ENCODE peak calls at places on chromosomes 1 and 21, in five cellular contexts. D is NT2/D1, X is H1, F is GM12878, I is HepG2. J is an unnamed sample.

GRCh38 chr1:61141288-61142044 is 59.1 kb downstream of the NFIA start:
- DNase-seq in D (no peak), X (no peak), F (no peak), I (peak), J (no peak)

GRCh38 chr1:214187152-214187900 is 93.6 kb upstream of the SMYD2 start:
- DNase-seq in D (peak), X (no peak), F (no peak), I (no peak), J (peak)

GRCh38 chr1:16175610-16176553 is 20.0 kb upstream of the EPHA2 start:
- DNase-seq in D (no peak), X (no peak), F (no peak), I (no peak), J (peak)

GRCh38 chr1:225907341-225907740 is 16.7 kb downstream of the PYCR2 start:
- DNase-seq in D (no peak), X (no peak), F (no peak), I (no peak), J (no peak)

GRCh38 chr1:225709101-225709500 is 56.2 kb upstream of the ENAH start:
- DNase-seq in D (no peak), X (no peak), F (no peak), I (peak), J (no peak)

GRCh38 chr1:39996396-39997004 is 41.6 kb downstream of the MFSD2A start:
- DNase-seq in D (no peak), X (no peak), F (no peak), I (no peak), J (no peak)

GRCh38 chr1:108612496-108612895 is 48.4 kb downstream of the HENMT1 start:
- DNase-seq in D (no peak), X (no peak), F (no peak), I (no peak), J (no peak)

GRCh38 chr1:236502972-236503639 is 20.7 kb upstream of the LGALS8 start:
- DNase-seq in D (peak), X (peak), F (no peak), I (peak), J (peak)

GRCh38 chr1:2970311-2971145 is 50.7 kb upstream of the ACTRT2 start:
- DNase-seq in D (no peak), X (no peak), F (no peak), I (no peak), J (no peak)

GRCh38 chr1:69492286-69492685 is 75.4 kb upstream of the LRRC7 start:
- DNase-seq in D (no peak), X (no peak), F (no peak), I (no peak), J (no peak)

GRCh38 chr1:155645648-155646047 is 35.6 kb downstream of the MSTO1 start:
- DNase-seq in D (no peak), X (no peak), F (no peak), I (no peak), J (no peak)

GRCh38 chr21:31872452-31873274 is at the start of gene HUNK:
- DNase-seq in D (no peak), X (no peak), F (no peak), I (peak), J (peak)

GRCh38 chr1:89815611-89816010 is 5.2 kb upstream of the LRRC8D start:
- DNase-seq in D (no peak), X (no peak), F (peak), I (no peak), J (no peak)

GRCh38 chr1:228224198-228225164 is 16.6 kb downstream of the OBSCN start:
- DNase-seq in D (no peak), X (no peak), F (no peak), I (no peak), J (no peak)

GRCh38 chr1:52423771-52424170 is 19.4 kb downstream of the PRPF38A start:
- DNase-seq in D (no peak), X (no peak), F (no peak), I (no peak), J (no peak)

GRCh38 chr21:35234725-35235124 is 185.6 kb upstream of the RUNX1 start:
- DNase-seq in D (no peak), X (no peak), F (peak), I (no peak), J (no peak)

GRCh38 chr1:245715970-245716369 is 561.2 kb downstream of the KIF26B start:
- DNase-seq in D (no peak), X (no peak), F (no peak), I (peak), J (no peak)

GRCh38 chr1:168551688-168552087 is 7.9 kb upstream of the XCL2 start:
- DNase-seq in D (no peak), X (no peak), F (no peak), I (peak), J (no peak)

GRCh38 chr21:43335119-43335518 is 91.8 kb downstream of the SIK1 start:
- DNase-seq in D (no peak), X (no peak), F (no peak), I (no peak), J (no peak)

GRCh38 chr1:215104283-215104682 is 21.7 kb downstream of the KCNK2 start:
- DNase-seq in D (no peak), X (no peak), F (no peak), I (no peak), J (no peak)

GRCh38 chr1:107464827-107465226 is 324.0 kb downstream of the NTNG1 start:
- DNase-seq in D (no peak), X (peak), F (no peak), I (no peak), J (peak)

GRCh38 chr21:45831991-45832740 is 149.4 kb upstream of the COL6A1 start:
- DNase-seq in D (no peak), X (no peak), F (no peak), I (no peak), J (no peak)

GRCh38 chr1:239719642-239720258 is 333.4 kb downstream of the CHRM3 start:
- DNase-seq in D (no peak), X (no peak), F (no peak), I (no peak), J (no peak)

GRCh38 chr1:37037675-37038074 is 3.4 kb upstream of the GRIK3 start:
- DNase-seq in D (no peak), X (no peak), F (no peak), I (no peak), J (no peak)

GRCh38 chr1:205259361-205259832 is 31.7 kb downstream of the TMCC2 start:
- DNase-seq in D (no peak), X (no peak), F (no peak), I (no peak), J (no peak)
- TF ChIP-seq SUZ12 in D (no peak), X (no peak), F (no peak), I (no peak), J (no peak)

DNA sequence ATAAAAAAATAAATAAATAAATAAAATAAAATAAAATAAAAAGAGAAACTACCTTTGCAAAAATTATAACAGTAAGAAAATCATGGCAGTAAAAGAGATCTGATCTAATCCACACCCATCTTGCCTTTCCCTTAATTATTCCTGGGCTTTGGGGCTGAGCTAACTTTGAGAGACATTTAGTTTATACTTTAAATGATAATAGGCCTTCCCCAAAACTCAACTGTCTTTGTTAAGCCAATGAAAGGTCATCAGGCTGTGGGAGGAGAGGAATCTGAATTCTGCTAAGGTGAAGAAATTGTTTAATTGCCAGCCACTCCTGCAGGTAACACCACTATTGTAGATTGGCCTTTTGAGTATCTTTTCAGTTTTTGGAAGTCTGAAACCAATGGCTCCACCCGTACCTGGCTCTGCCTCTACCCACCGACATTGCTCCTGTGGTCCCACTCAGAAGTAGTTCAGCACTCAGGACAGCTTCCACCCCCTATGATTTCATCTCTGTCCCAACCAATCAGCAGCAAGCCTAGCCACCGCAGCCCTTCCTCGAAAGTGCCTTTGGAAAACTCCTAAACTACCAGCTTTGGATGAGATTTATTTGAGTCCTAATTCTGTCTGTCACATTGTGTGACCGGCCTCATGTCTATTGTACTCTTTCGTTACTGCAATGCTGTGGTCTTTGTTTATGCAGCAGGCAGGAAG is 23.0 kb upstream of the PNRC2 start:
- DNase-seq in D (peak), X (no peak), F (no peak), I (no peak), J (no peak)
- TF ChIP-seq SUZ12 in D (no peak), X (no peak), F (no peak), I (no peak), J (no peak)

GRCh38 chr1:234958702-234959649 is 169.7 kb downstream of the TOMM20 start:
- DNase-seq in D (no peak), X (no peak), F (no peak), I (no peak), J (no peak)
- TF ChIP-seq SUZ12 in D (no peak), X (no peak), F (no peak), I (no peak), J (no peak)

DNA sequence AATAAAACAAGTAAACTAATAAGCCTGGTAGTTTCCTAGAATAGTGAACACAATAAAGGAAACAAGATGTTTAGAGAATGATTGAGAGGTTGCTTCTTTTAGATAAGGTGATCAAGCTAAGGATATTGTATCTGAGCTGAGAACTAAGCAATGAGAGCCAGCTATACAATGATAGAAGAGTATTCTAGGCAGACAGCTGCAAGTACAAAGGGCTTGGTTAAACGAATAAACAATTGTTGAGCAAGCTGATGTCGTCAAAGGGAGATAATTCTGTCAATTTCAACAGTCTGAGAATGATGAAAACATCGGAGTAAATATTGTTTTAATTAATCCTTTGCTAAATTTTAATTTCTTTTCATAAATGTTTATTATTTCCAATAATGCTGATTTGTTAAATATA is 5.5 kb upstream of the FH start:
- DNase-seq in D (no peak), X (no peak), F (no peak), I (no peak), J (no peak)
- TF ChIP-seq SUZ12 in D (no peak), X (no peak), F (no peak), I (no peak), J (no peak)

GRCh38 chr1:55522353-55522903 is 307.3 kb upstream of the USP24 start:
- DNase-seq in D (no peak), X (no peak), F (no peak), I (no peak), J (no peak)
- TF ChIP-seq SUZ12 in D (no peak), X (no peak), F (no peak), I (no peak), J (no peak)

DNA sequence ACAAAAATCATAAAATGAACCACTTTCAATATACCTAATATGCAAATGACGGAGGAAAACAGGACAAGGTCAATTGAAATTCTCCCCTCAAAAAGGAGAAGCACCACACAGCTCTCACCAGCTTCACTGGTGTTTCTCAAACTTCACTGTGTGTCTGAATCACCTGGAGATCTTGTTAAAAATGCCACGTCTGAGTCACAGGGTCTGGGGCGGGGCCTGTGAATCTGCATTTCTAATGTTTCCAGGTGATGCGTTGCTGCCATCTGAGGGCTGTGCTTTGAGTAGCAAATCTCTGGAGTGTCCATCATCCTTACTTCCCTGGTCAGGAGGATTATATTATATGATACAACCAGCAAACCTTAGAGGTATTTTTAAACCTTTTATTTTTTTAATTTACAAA is 9.0 kb downstream of the CLDN19 start:
- DNase-seq in D (no peak), X (no peak), F (no peak), I (no peak), J (no peak)
- TF ChIP-seq SUZ12 in D (no peak), X (no peak), F (no peak), I (no peak), J (no peak)

J was measured in HEK293T.